ENCODE peak calls at places on chromosomes 1 and 21, in seven cellular contexts. D, A, V, K, I, U and B are unnamed samples.

GRCh38 chr1:158527190-158527815 is 26.9 kb downstream of the OR6Y1 start:
- DNase-seq in K (no peak), A (peak), D (peak), V (no peak), I (no peak), U (no peak), B (no peak)

GRCh38 chr21:37367758-37368535 is 1.4 kb downstream of the DYRK1A start:
- DNase-seq in D (no peak), I (peak), U (peak), A (no peak), V (peak), K (no peak), B (peak)

GRCh38 chr1:60114735-60115318 is 41.3 kb upstream of the C1orf87 start:
- DNase-seq in U (no peak), D (no peak), K (peak), I (no peak), V (no peak), A (no peak), B (no peak)

GRCh38 chr1:15425521-15425920 is 12.7 kb upstream of the CTRC start:
- DNase-seq in V (no peak), A (no peak), I (no peak), K (no peak), U (no peak), D (no peak), B (no peak)

GRCh38 chr21:25934771-25935224 is 200.0 kb downstream of the GABPA start:
- DNase-seq in K (no peak), U (peak), V (peak), D (peak), A (peak), I (peak), B (no peak)

GRCh38 chr1:180167721-180168467 is 13.2 kb downstream of the QSOX1 start:
- DNase-seq in V (peak), U (no peak), K (peak), A (peak), I (peak), D (no peak), B (no peak)

GRCh38 chr1:152901631-152902030 is 6.7 kb upstream of the IVL start:
- DNase-seq in U (no peak), A (no peak), D (no peak), V (no peak), K (no peak), I (no peak), B (no peak)

GRCh38 chr1:109201123-109201703 is 12.5 kb upstream of the SARS1 start:
- DNase-seq in D (peak), A (peak), I (no peak), V (peak), K (peak), U (peak), B (peak)

GRCh38 chr1:209642817-209643216 is 9.4 kb downstream of the LAMB3 start:
- DNase-seq in I (no peak), K (no peak), D (no peak), A (no peak), V (no peak), U (no peak), B (no peak)

GRCh38 chr1:154935749-154936415 is 637 bp downstream of the PMVK start:
- DNase-seq in V (no peak), U (no peak), K (no peak), I (no peak), A (no peak), D (no peak), B (no peak)

GRCh38 chr1:212188599-212189351 is 96.4 kb upstream of the PPP2R5A start:
- DNase-seq in I (no peak), U (no peak), K (no peak), D (no peak), A (peak), V (no peak), B (no peak)

GRCh38 chr1:1338278-1338677 is 7.2 kb downstream of the TAS1R3 start:
- DNase-seq in V (no peak), U (no peak), K (no peak), I (no peak), D (no peak), A (no peak), B (no peak)

GRCh38 chr21:35896060-35896459 is 164.3 kb downstream of the SETD4 start:
- DNase-seq in D (no peak), I (no peak), K (no peak), U (peak), A (no peak), V (no peak), B (peak)

GRCh38 chr21:17044696-17045095 is 468.1 kb upstream of the CXADR start:
- DNase-seq in D (no peak), U (no peak), A (no peak), K (no peak), V (no peak), I (no peak), B (no peak)

GRCh38 chr1:61605607-61606321 is 119.2 kb downstream of the TM2D1 start:
- DNase-seq in V (no peak), I (no peak), D (no peak), U (no peak), K (no peak), A (peak), B (no peak)

GRCh38 chr21:36209626-36210171 is 53.1 kb downstream of the DOP1B start:
- DNase-seq in D (peak), I (peak), A (peak), U (peak), V (peak), K (peak), B (peak)

GRCh38 chr1:242245255-242245654 is 246.4 kb upstream of the MAP1LC3C start:
- DNase-seq in K (no peak), D (no peak), A (no peak), I (no peak), U (no peak), V (no peak), B (no peak)

GRCh38 chr1:157952601-157953000 is 40.8 kb upstream of the KIRREL1 start:
- DNase-seq in K (no peak), A (no peak), I (no peak), V (no peak), D (no peak), U (no peak), B (no peak)

GRCh38 chr1:228339766-228340685 is 66.6 kb downstream of the TRIM11 start:
- DNase-seq in A (no peak), K (peak), D (no peak), I (peak), V (peak), U (no peak), B (no peak)

GRCh38 chr1:3863231-3863935 is 6.1 kb downstream of the DFFB start:
- DNase-seq in K (no peak), A (no peak), U (no peak), V (peak), D (no peak), I (no peak), B (no peak)

GRCh38 chr1:171901245-171901644 is 59.9 kb downstream of the DNM3 start:
- DNase-seq in I (no peak), V (no peak), K (no peak), D (no peak), U (no peak), A (no peak), B (no peak)

GRCh38 chr1:205680073-205680851 is at the start of gene SLC45A3:
- DNase-seq in D (no peak), K (peak), V (peak), A (peak), I (no peak), U (peak), B (peak)

GRCh38 chr1:35691080-35691479 is 27.6 kb downstream of the C1orf216 start:
- DNase-seq in I (no peak), V (no peak), A (no peak), K (no peak), U (no peak), D (no peak), B (no peak)

GRCh38 chr1:199298825-199299224 is 660.0 kb downstream of the PTPRC start:
- DNase-seq in I (no peak), V (no peak), U (no peak), D (no peak), K (no peak), A (no peak), B (no peak)

GRCh38 chr1:199302554-199302953 is 663.7 kb downstream of the PTPRC start:
- DNase-seq in A (peak), D (no peak), U (no peak), K (no peak), V (no peak), I (no peak), B (no peak)

GRCh38 chr1:199305053-199305452 is 666.2 kb downstream of the PTPRC start:
- DNase-seq in U (no peak), V (no peak), I (no peak), D (no peak), A (no peak), K (no peak), B (no peak)

GRCh38 chr1:199301472-199301871 is 662.6 kb downstream of the PTPRC start:
- DNase-seq in A (no peak), D (no peak), K (no peak), U (no peak), I (no peak), V (no peak), B (no peak)

DNA sequence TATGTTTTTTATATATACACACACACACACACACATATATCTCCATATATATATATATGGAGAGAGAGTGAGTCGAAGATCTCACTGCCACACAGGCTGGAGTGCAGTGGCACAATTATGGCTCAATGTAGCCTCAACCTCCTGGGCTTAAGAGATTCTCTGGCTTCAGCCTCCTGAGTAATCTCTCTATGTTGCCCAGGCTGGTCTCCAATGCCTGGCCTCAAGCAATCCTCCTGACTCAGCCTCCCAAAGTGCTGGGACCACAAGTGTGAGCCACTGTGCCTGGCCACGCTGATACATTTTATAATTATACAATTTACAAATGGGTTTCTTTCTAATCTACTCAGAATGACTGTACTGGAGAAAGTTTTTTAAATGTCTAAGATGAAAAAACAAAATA is 664.2 kb downstream of the PTPRC start:
- DNase-seq in U (no peak), K (no peak), V (no peak), I (no peak), D (no peak), A (no peak), B (no peak)
- TF ChIP-seq CTCF in U (no peak), K (no peak), V (no peak), I (no peak), D (no peak), A (no peak), B (no peak)

GRCh38 chr1:170663441-170664282 is at the start of gene PRRX1:
- DNase-seq in A (no peak), U (no peak), K (no peak), V (no peak), D (no peak), I (peak), B (no peak)

GRCh38 chr1:170664283-170664827 is 424 bp downstream of the PRRX1 start:
- DNase-seq in D (no peak), A (peak), V (peak), U (peak), I (no peak), K (peak), B (peak)

GRCh38 chr1:170665625-170666024 is 1.7 kb downstream of the PRRX1 start:
- DNase-seq in U (peak), V (no peak), D (no peak), A (no peak), K (no peak), I (peak), B (no peak)

GRCh38 chr1:170666661-170667060 is 2.7 kb downstream of the PRRX1 start:
- DNase-seq in U (no peak), V (no peak), I (peak), A (no peak), D (no peak), K (peak), B (no peak)

DNA sequence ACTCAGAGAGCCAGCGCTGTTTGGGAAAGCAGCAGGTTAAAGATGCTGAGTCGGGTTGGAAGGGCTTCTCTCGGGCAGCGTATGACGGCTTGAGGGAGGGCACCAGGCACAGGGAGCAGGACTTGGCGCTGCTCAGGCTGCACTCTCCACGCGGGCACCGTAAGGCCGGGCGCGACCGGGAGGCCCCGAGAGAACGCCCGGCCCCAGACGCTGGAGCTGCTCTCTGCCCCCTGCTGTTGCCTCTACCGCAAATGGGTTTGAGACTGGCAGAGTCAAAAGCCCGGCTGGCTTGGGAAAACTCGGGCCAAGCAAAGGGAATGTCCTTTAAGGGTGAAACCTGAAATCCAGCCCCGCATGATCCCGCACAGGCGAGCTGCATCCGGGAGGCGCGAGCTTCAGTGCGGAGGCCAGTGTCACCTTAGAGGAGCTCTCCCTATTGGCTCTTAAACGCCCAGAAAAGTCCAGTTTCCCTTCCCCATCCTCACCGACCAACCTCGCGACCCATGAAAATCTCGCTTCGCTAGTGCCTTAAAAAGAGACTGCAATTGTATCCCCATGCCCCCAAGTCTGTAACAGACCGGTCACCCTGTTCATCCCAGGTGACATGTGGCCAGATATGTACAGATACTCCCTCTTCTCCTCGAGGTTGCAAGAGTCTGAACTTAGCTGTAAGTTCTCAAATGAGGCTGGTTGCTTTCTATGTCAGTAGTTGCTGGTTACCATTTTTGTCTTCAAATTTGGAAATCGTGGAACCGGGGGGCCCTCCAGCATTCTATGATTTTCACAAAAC is 1.1 kb downstream of the PRRX1 start:
- DNase-seq in D (no peak), A (no peak), I (peak), U (peak), V (no peak), K (peak), B (no peak)
- TF ChIP-seq CTCF in D (peak), A (no peak), I (no peak), U (no peak), V (no peak), K (no peak), B (no peak)

GRCh38 chr1:181635108-181635507 is 151.8 kb downstream of the CACNA1E start:
- DNase-seq in U (no peak), V (no peak), D (no peak), K (no peak), I (no peak), A (no peak), B (no peak)

GRCh38 chr1:181632492-181632891 is 149.2 kb downstream of the CACNA1E start:
- DNase-seq in U (no peak), D (no peak), I (no peak), A (no peak), V (no peak), K (no peak), B (no peak)

GRCh38 chr1:181630398-181630797 is 147.1 kb downstream of the CACNA1E start:
- DNase-seq in U (no peak), I (no peak), A (no peak), V (no peak), K (no peak), D (no peak), B (no peak)

GRCh38 chr1:181630838-181631237 is 147.5 kb downstream of the CACNA1E start:
- DNase-seq in D (no peak), I (no peak), K (no peak), A (no peak), V (peak), U (no peak), B (no peak)

GRCh38 chr1:181632960-181633359 is 149.6 kb downstream of the CACNA1E start:
- DNase-seq in V (no peak), U (no peak), K (no peak), I (no peak), A (no peak), D (no peak), B (no peak)
- TF ChIP-seq CTCF in V (no peak), U (no peak), K (no peak), I (no peak), A (no peak), D (no peak), B (no peak)

GRCh38 chr1:184152944-184153343 is 101.4 kb downstream of the TSEN15 start:
- DNase-seq in I (no peak), K (no peak), D (no peak), A (no peak), U (no peak), V (no peak), B (no peak)
- TF ChIP-seq CTCF in I (no peak), K (no peak), D (no peak), A (no peak), U (no peak), V (no peak), B (no peak)

GRCh38 chr1:147598631-147599361 is 57.5 kb downstream of the BCL9 start:
- DNase-seq in D (no peak), I (peak), V (peak), U (peak), K (no peak), A (no peak), B (no peak)
- TF ChIP-seq CTCF in D (no peak), I (no peak), V (no peak), U (no peak), K (no peak), A (no peak), B (no peak)